ENCODE peak calls at places on chromosomes 3 and 15, in six cellular contexts. B is SK-N-SH, C is GM20000, G is uterus, N is H1, A is heart left ventricle. T is an unnamed sample.

GRCh38 chr15:38860682-38861081 is 296.1 kb upstream of the RASGRP1 start:
- DNase-seq in B (no peak), C (no peak), G (no peak), N (no peak), A (no peak), T (no peak)

GRCh38 chr3:175082631-175083030 is 223.5 kb downstream of the NAALADL2 start:
- DNase-seq in B (no peak), C (no peak), G (no peak), N (no peak), A (no peak), T (no peak)

GRCh38 chr15:86650084-86650483 is 570.4 kb downstream of the AGBL1 start:
- DNase-seq in B (no peak), C (no peak), G (no peak), N (no peak), A (no peak), T (no peak)

GRCh38 chr15:68601206-68602197 is 22.7 kb downstream of the CORO2B start:
- DNase-seq in B (no peak), C (no peak), G (no peak), N (no peak), A (peak), T (no peak)

GRCh38 chr3:45126730-45127129 is 19.4 kb downstream of the CDCP1 start:
- DNase-seq in B (no peak), C (no peak), G (no peak), N (no peak), A (no peak), T (no peak)

GRCh38 chr3:47877719-47878118 is 74.8 kb downstream of the DHX30 start:
- DNase-seq in B (no peak), C (no peak), G (no peak), N (no peak), A (no peak), T (no peak)

GRCh38 chr15:70505411-70505919 is 257.9 kb downstream of the UACA start:
- DNase-seq in B (no peak), C (no peak), G (no peak), N (no peak), A (no peak), T (no peak)

GRCh38 chr3:177385831-177386301 is 188.6 kb upstream of the TBL1XR1 start:
- DNase-seq in B (no peak), C (no peak), G (no peak), N (no peak), A (no peak), T (no peak)

GRCh38 chr15:75104804-75105557 is 81.6 kb downstream of the PPCDC start:
- DNase-seq in B (no peak), C (peak), G (no peak), N (no peak), A (no peak), T (no peak)

GRCh38 chr3:189853906-189854305 is 222.7 kb downstream of the TP63 start:
- DNase-seq in B (no peak), C (no peak), G (no peak), N (no peak), A (no peak), T (no peak)

GRCh38 chr3:124607163-124607562 is 123.1 kb upstream of the UMPS start:
- DNase-seq in B (no peak), C (no peak), G (no peak), N (no peak), A (no peak), T (no peak)

GRCh38 chr3:171225698-171226097 is 199.2 kb upstream of the SLC2A2 start:
- DNase-seq in B (no peak), C (no peak), G (no peak), N (no peak), A (no peak), T (no peak)

GRCh38 chr3:161452179-161452578 is 44.4 kb upstream of the OTOL1 start:
- DNase-seq in B (no peak), C (no peak), G (no peak), N (no peak), A (no peak), T (no peak)

GRCh38 chr3:65170357-65171090 is 482.7 kb upstream of the ADAMTS9 start:
- DNase-seq in B (peak), C (no peak), G (peak), N (no peak), A (peak), T (no peak)

GRCh38 chr3:101812895-101813294 is 33.9 kb downstream of the NXPE3 start:
- DNase-seq in B (no peak), C (no peak), G (no peak), N (no peak), A (no peak), T (no peak)

GRCh38 chr15:99249270-99249817 is at the start of gene TTC23:
- DNase-seq in B (no peak), C (no peak), G (no peak), N (peak), A (no peak), T (no peak)

GRCh38 chr15:83153288-83153687 is 45.8 kb downstream of the TM6SF1 start:
- DNase-seq in B (no peak), C (no peak), G (no peak), N (no peak), A (no peak), T (no peak)

GRCh38 chr3:190862209-190863118 is at the start of gene GMNC:
- DNase-seq in B (peak), C (peak), G (peak), N (peak), A (peak), T (no peak)

GRCh38 chr3:14142567-14143270 is 17.9 kb downstream of the TMEM43 start:
- DNase-seq in B (no peak), C (no peak), G (no peak), N (no peak), A (no peak), T (no peak)

GRCh38 chr3:14150491-14151230 is 25.8 kb downstream of the TMEM43 start:
- DNase-seq in B (no peak), C (no peak), G (no peak), N (no peak), A (no peak), T (no peak)

GRCh38 chr15:80970018-80970657 is 19.5 kb downstream of the MESD start:
- DNase-seq in B (peak), C (peak), G (peak), N (peak), A (peak), T (peak)

GRCh38 chr3:187852842-187853727 is 107.8 kb upstream of the BCL6 start:
- DNase-seq in B (no peak), C (no peak), G (no peak), N (no peak), A (no peak), T (no peak)

GRCh38 chr3:185351371-185351770 is 11.6 kb upstream of the MAP3K13 start:
- DNase-seq in B (no peak), C (no peak), G (no peak), N (no peak), A (no peak), T (no peak)
- TF ChIP-seq CTCF in B (no peak), C (no peak), G (no peak), N (no peak), A (no peak), T (no peak)

DNA sequence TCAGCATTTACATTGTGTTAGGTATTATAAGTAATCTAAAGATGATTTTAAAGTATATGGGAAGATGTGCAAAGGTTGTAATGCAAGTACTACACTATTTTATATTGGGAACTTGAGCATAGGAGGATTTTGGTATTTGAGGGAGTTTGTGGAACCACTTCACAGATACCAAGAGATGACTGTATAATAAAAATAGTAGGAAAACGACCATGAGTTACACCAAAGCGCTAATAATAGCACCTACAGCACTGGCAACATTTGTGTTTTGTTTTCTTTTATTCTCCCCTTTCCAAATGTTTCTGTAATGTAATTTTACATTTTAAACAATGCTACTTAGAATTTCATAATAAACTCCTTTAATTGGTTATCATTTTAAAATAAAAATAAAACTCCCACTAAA is 10.5 kb downstream of the CNBP start:
- DNase-seq in B (no peak), C (no peak), G (no peak), N (no peak), A (no peak), T (no peak)
- TF ChIP-seq CTCF in B (no peak), C (no peak), G (no peak), N (no peak), A (no peak), T (no peak)

GRCh38 chr3:8953336-8953735 is 9.9 kb downstream of the RAD18 start:
- DNase-seq in B (no peak), C (no peak), G (no peak), N (no peak), A (no peak), T (no peak)

GRCh38 chr3:8959683-8960082 is 3.6 kb downstream of the RAD18 start:
- DNase-seq in B (no peak), C (no peak), G (no peak), N (no peak), A (no peak), T (no peak)

GRCh38 chr3:8952130-8952529 is 11.1 kb downstream of the RAD18 start:
- DNase-seq in B (no peak), C (no peak), G (no peak), N (no peak), A (no peak), T (no peak)

DNA sequence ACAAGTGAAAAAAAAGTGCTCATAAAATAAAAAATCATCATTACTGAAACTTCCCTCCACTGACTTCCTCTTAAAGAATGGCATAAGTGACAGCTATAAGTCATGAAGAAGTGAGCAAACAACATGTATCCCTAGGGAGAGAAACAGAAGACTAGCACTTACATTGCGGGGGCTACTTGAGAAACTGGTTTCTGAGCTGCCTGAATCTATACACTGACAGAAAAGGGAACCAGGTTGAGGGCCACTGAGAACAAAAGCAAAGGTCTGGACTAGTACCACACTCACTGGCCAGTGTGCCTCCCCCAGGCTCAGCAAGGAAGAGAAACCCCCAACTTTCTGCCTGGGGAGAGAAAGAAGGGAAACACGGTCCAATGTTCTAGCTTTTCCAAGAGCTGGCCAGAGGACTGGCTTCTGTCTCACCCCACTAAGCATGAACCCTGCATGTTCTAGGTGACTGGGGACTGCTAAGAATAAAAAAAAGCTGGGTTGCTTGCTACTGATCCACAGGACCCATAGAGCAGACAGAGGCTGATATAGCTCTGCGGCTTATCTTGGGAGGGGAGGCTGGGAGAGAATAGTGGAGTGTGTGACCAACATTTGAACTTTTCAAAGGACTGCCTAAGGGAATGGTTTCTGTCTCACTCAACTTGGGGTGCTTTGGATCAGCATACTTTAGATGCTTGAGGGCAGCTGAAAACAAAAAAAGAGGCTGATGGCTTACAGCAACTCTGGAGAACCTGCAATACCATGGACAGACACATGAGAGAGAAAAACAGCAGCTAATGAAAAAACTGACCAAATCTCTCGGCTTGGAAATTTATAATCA is 8.1 kb downstream of the RAD18 start:
- DNase-seq in B (no peak), C (peak), G (no peak), N (no peak), A (no peak), T (no peak)
- TF ChIP-seq CTCF in B (peak), C (no peak), G (no peak), N (peak), A (no peak), T (no peak)

DNA sequence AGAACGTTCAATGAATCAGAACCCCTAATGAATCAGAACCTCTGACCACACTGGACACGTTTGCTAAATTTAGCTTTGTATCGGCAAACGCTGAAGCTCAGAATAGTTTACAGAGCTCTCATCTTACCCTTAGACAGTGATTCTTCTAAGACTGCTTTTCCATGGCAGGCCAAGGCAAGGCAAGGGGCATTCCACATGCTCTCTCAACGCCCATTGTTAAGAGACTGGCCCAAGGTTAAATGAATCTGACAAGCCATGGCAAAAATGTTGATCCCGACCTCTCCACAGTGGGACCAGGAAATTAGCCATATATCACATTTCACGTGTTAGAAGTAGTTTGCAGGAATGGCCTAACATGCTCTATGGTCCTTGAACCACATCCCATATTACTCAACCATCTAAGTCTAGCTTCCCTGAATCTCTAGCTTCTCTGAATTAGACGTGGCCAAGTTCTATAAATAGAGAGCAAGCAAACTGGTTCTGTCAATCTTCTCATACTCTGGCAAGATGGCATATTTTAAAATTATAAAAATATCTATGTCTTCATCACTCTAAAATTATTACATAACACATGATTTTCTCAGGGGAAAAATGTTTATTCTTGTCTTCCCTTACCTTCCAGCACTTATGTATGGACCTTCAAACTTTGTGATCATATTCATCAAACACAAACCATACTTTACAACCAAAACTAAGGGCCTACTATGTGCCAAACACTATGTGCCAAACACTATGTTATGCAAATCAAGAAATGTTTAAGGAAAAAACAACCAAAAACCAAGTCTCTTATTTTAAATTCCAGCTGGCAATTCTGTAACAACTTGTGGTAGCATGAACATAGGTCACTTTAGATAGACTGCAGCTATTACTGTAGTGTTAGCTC is 54.3 kb downstream of the AAGAB start:
- DNase-seq in B (no peak), C (no peak), G (no peak), N (no peak), A (no peak), T (no peak)
- TF ChIP-seq CTCF in B (no peak), C (no peak), G (no peak), N (no peak), A (no peak), T (no peak)

GRCh38 chr3:142223282-142223681 is 2.1 kb downstream of the GK5 start:
- DNase-seq in B (no peak), C (no peak), G (no peak), N (no peak), A (no peak), T (no peak)

GRCh38 chr3:142215111-142215510 is 10.3 kb downstream of the GK5 start:
- DNase-seq in B (no peak), C (no peak), G (no peak), N (no peak), A (no peak), T (no peak)

GRCh38 chr3:142213298-142213697 is 12.1 kb downstream of the GK5 start:
- DNase-seq in B (no peak), C (no peak), G (no peak), N (no peak), A (no peak), T (no peak)

GRCh38 chr3:142216321-142216720 is 9.1 kb downstream of the GK5 start:
- DNase-seq in B (no peak), C (no peak), G (no peak), N (no peak), A (no peak), T (no peak)

GRCh38 chr3:142218703-142219102 is 6.7 kb downstream of the GK5 start:
- DNase-seq in B (no peak), C (no peak), G (no peak), N (no peak), A (no peak), T (no peak)
- TF ChIP-seq CTCF in B (no peak), C (no peak), G (no peak), N (no peak), A (no peak), T (no peak)

GRCh38 chr15:49875392-49875791 is 243.6 kb downstream of the ATP8B4 start:
- DNase-seq in B (no peak), C (no peak), G (no peak), N (no peak), A (no peak), T (no peak)
- TF ChIP-seq CTCF in B (no peak), C (no peak), G (no peak), N (peak), A (no peak), T (no peak)

GRCh38 chr3:42517143-42517542 is 14.7 kb downstream of the VIPR1 start:
- DNase-seq in B (no peak), C (no peak), G (no peak), N (no peak), A (peak), T (no peak)

GRCh38 chr3:42520336-42520735 is 17.9 kb downstream of the VIPR1 start:
- DNase-seq in B (no peak), C (no peak), G (no peak), N (no peak), A (no peak), T (no peak)

GRCh38 chr3:42520906-42521305 is 18.5 kb downstream of the VIPR1 start:
- DNase-seq in B (no peak), C (no peak), G (no peak), N (no peak), A (no peak), T (no peak)

GRCh38 chr3:42519568-42519962 is 17.1 kb downstream of the VIPR1 start:
- DNase-seq in B (no peak), C (no peak), G (no peak), N (no peak), A (no peak), T (no peak)

DNA sequence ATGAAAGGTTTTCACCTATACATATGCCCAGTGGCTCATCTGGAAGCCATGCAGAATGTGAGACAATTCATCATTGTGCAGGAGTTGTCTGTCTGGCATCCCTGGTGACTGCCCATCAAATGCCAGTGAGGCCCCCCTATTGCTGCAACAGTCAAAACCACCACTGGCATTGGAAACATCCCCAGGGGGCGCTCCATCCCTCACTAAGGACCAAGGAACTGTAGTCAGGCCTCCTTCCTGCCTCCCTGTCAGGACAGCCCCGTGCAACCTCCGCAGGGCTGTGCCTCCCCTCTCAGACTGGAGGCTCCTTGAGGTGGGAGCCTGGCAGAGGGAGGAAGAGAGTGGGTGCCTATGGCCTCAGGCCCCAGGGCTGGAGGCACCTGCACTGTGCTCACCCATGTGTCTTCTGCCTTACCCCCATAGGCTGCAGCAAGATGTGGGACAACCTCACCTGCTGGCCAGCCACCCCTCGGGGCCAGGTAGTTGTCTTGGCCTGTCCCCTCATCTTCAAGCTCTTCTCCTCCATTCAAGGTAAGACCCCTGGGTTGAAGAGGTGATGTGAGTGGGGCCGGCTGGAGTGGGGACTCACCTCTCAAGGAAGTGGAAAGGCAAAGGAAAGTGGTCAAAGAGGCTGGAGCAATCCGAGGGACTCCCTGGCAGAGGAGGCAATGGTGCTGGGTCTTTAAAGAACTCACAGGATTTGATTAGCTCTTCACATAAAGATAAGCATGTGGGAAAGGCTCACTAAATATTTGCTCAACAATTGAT is 16.5 kb downstream of the VIPR1 start:
- DNase-seq in B (no peak), C (no peak), G (no peak), N (peak), A (peak), T (no peak)
- TF ChIP-seq CTCF in B (peak), C (no peak), G (no peak), N (peak), A (no peak), T (peak)